ENCODE peak calls at places on chromosomes 16 and 17, in nine cellular contexts. D, Y, C, X, V, Q, A, P and T are unnamed samples.

GRCh38 chr16:85347213-85347591 is 234.9 kb upstream of the CIBAR2 start:
- DNase-seq in D (no peak), Y (peak; percentile 11), C (no peak), X (no peak), V (no peak), Q (no peak), A (peak; percentile 10), P (peak; percentile 34), T (peak; percentile 47)

GRCh38 chr17:11671151-11671550 is 72.9 kb downstream of the DNAH9 start:
- DNase-seq in D (no peak), Y (no peak), C (no peak), X (no peak), V (no peak), Q (no peak), A (no peak), P (peak; percentile 6), T (no peak)

GRCh38 chr17:21376835-21377690 is 906 bp downstream of the KCNJ12 start:
- DNase-seq in D (peak; percentile 15), Y (no peak), C (no peak), X (no peak), V (no peak), Q (no peak), A (no peak), P (no peak), T (peak; percentile 28)

GRCh38 chr16:16780588-16780987 is 401.6 kb downstream of the NPIPA7 start:
- DNase-seq in D (no peak), Y (no peak), C (no peak), X (no peak), V (no peak), Q (no peak), A (no peak), P (no peak), T (no peak)

GRCh38 chr17:73493212-73493814 is 150.9 kb downstream of the SDK2 start:
- DNase-seq in D (no peak), Y (no peak), C (no peak), X (no peak), V (no peak), Q (no peak), A (no peak), P (no peak), T (no peak)

GRCh38 chr16:75060708-75061107 is 55.9 kb downstream of the LDHD start:
- DNase-seq in D (no peak), Y (no peak), C (no peak), X (no peak), V (no peak), Q (no peak), A (no peak), P (no peak), T (no peak)

GRCh38 chr17:49707246-49707607 is 537 bp downstream of the SLC35B1 start:
- DNase-seq in D (no peak), Y (peak; percentile 35), C (no peak), X (no peak), V (no peak), Q (peak; percentile 52), A (peak; percentile 44), P (no peak), T (peak; percentile 21)

GRCh38 chr17:31472137-31472536 is 80.7 kb downstream of the RAB11FIP4 start:
- DNase-seq in D (no peak), Y (no peak), C (no peak), X (no peak), V (no peak), Q (no peak), A (no peak), P (peak; percentile 75), T (no peak)

GRCh38 chr17:80558046-80558445 is 13.4 kb downstream of the RPTOR start:
- DNase-seq in D (no peak), Y (peak; percentile 55), C (no peak), X (no peak), V (no peak), Q (no peak), A (no peak), P (no peak), T (no peak)

GRCh38 chr17:1469231-1469852 is 13.3 kb upstream of the CRK start:
- DNase-seq in D (no peak), Y (no peak), C (no peak), X (no peak), V (no peak), Q (no peak), A (no peak), P (no peak), T (no peak)

GRCh38 chr17:50833396-50834125 is 1.8 kb upstream of the WFIKKN2 start:
- DNase-seq in D (no peak), Y (no peak), C (no peak), X (no peak), V (no peak), Q (no peak), A (no peak), P (no peak), T (no peak)

GRCh38 chr17:79664925-79665738 is 54.3 kb upstream of the RBFOX3 start:
- DNase-seq in D (peak; percentile 93), Y (no peak), C (no peak), X (no peak), V (no peak), Q (no peak), A (no peak), P (peak; percentile 0), T (peak; percentile 39)

GRCh38 chr17:75830168-75831031 is 13.8 kb downstream of the UNC13D start:
- DNase-seq in D (peak; percentile 46), Y (peak; percentile 48), C (peak; percentile 19), X (no peak), V (no peak), Q (peak; percentile 27), A (peak; percentile 25), P (no peak), T (peak; percentile 66)

GRCh38 chr17:55265434-55266021 is 768 bp downstream of the HLF start:
- DNase-seq in D (peak; percentile 43), Y (peak; percentile 15), C (no peak), X (no peak), V (no peak), Q (no peak), A (no peak), P (no peak), T (peak; percentile 48)

GRCh38 chr16:31471875-31472558 is at the start of gene TGFB1I1:
- DNase-seq in D (no peak), Y (no peak), C (no peak), X (no peak), V (no peak), Q (no peak), A (no peak), P (no peak), T (peak; percentile 52)

GRCh38 chr16:82432261-82432660 is 194.5 kb upstream of the CDH13 start:
- DNase-seq in D (no peak), Y (no peak), C (no peak), X (no peak), V (no peak), Q (no peak), A (no peak), P (peak; percentile 27), T (no peak)

GRCh38 chr17:40659909-40660308 is 5.1 kb downstream of the KRT222 start:
- DNase-seq in D (no peak), Y (no peak), C (no peak), X (no peak), V (no peak), Q (peak; percentile 23), A (peak; percentile 21), P (no peak), T (no peak)

GRCh38 chr17:50056961-50057330 is 1.0 kb downstream of the ITGA3 start:
- DNase-seq in D (no peak), Y (no peak), C (no peak), X (no peak), V (no peak), Q (no peak), A (no peak), P (no peak), T (peak; percentile 27)

GRCh38 chr16:4266372-4266771 is 6.5 kb downstream of the TFAP4 start:
- DNase-seq in D (no peak), Y (no peak), C (no peak), X (no peak), V (no peak), Q (no peak), A (no peak), P (no peak), T (no peak)

GRCh38 chr17:19337712-19338023 is 24.9 kb downstream of the B9D1 start:
- DNase-seq in D (no peak), Y (no peak), C (no peak), X (no peak), V (no peak), Q (no peak), A (no peak), P (no peak), T (no peak)

GRCh38 chr16:8326234-8326633 is 264.1 kb downstream of the TMEM114 start:
- DNase-seq in D (no peak), Y (no peak), C (no peak), X (no peak), V (no peak), Q (no peak), A (no peak), P (no peak), T (no peak)

GRCh38 chr17:14845562-14846335 is 419.4 kb downstream of the PMP22 start:
- DNase-seq in D (peak; percentile 14), Y (no peak), C (no peak), X (peak; percentile 8), V (no peak), Q (no peak), A (no peak), P (no peak), T (no peak)

GRCh38 chr16:54284931-54285413 is 1.6 kb downstream of the IRX3 start:
- DNase-seq in D (no peak), Y (no peak), C (no peak), X (no peak), V (no peak), Q (no peak), A (no peak), P (no peak), T (peak; percentile 35)

GRCh38 chr16:85170066-85171003 is 58.1 kb upstream of the CIBAR2 start:
- DNase-seq in D (no peak), Y (no peak), C (no peak), X (no peak), V (no peak), Q (no peak), A (no peak), P (no peak), T (peak; percentile 40)

GRCh38 chr17:40313660-40314556 is 4.9 kb downstream of the RARA start:
- DNase-seq in D (peak; percentile 4), Y (no peak), C (no peak), X (no peak), V (no peak), Q (no peak), A (no peak), P (no peak), T (no peak)

GRCh38 chr17:67033613-67034012 is 10.7 kb upstream of the CACNG1 start:
- DNase-seq in D (no peak), Y (no peak), C (no peak), X (no peak), V (no peak), Q (no peak), A (no peak), P (no peak), T (no peak)

GRCh38 chr17:50844117-50844700 is 8.8 kb downstream of the WFIKKN2 start:
- DNase-seq in D (no peak), Y (no peak), C (no peak), X (no peak), V (no peak), Q (no peak), A (no peak), P (peak; percentile 61), T (no peak)

GRCh38 chr16:54286067-54286329 is 589 bp downstream of the IRX3 start:
- DNase-seq in D (peak; percentile 56), Y (no peak), C (no peak), X (no peak), V (no peak), Q (no peak), A (no peak), P (no peak), T (no peak)

GRCh38 chr17:31394544-31394943 is 3.1 kb downstream of the RAB11FIP4 start:
- DNase-seq in D (peak; percentile 65), Y (peak; percentile 50), C (no peak), X (peak; percentile 13), V (no peak), Q (peak; percentile 49), A (peak; percentile 70), P (peak; percentile 78), T (peak; percentile 94)

GRCh38 chr16:87328846-87329245 is 11.7 kb upstream of the C16orf95 start:
- DNase-seq in D (no peak), Y (no peak), C (no peak), X (no peak), V (no peak), Q (no peak), A (no peak), P (no peak), T (no peak)

GRCh38 chr17:60065136-60065535 is 13.6 kb downstream of the HEATR6 start:
- DNase-seq in D (no peak), Y (no peak), C (no peak), X (no peak), V (no peak), Q (no peak), A (no peak), P (no peak), T (no peak)